ENCODE peak calls at places on chromosomes 3 and 15, in eight cellular contexts. V is thoracic aorta, N is hepatocyte, I is lower lobe of right lung, A is heart right ventricle, W is cardiac muscle cell, B is breast epithelium, J is A549. C is an unnamed sample.
A peak's percentile ranks its signal among the peaks of the same experiment; 100 is the strongest.

GRCh38 chr3:70999730-71000129 is 583.8 kb downstream of the FOXP1 start:
- DNase-seq in V (no peak), N (no peak), I (no peak), A (no peak), W (peak; percentile 80), B (no peak), J (no peak), C (no peak)

GRCh38 chr15:67127334-67127664 is 61.9 kb downstream of the SMAD3 start:
- DNase-seq in V (no peak), N (no peak), I (no peak), A (no peak), W (no peak), B (no peak), J (peak; percentile 87), C (no peak)

GRCh38 chr15:62952969-62953368 is 89.6 kb upstream of the TPM1 start:
- DNase-seq in V (no peak), N (no peak), I (no peak), A (no peak), W (no peak), B (no peak), J (no peak), C (no peak)

GRCh38 chr3:16240229-16241023 is 24.3 kb downstream of the DPH3 start:
- DNase-seq in V (no peak), N (peak; percentile 32), I (no peak), A (no peak), W (peak; percentile 80), B (no peak), J (peak; percentile 38), C (no peak)

GRCh38 chr15:50227076-50227475 is 38.5 kb downstream of the HDC start:
- DNase-seq in V (no peak), N (no peak), I (no peak), A (no peak), W (peak; percentile 16), B (no peak), J (peak; percentile 23), C (no peak)

GRCh38 chr3:46649436-46649835 is 37.1 kb downstream of the FAM240A start:
- DNase-seq in V (no peak), N (no peak), I (no peak), A (no peak), W (no peak), B (no peak), J (no peak), C (no peak)

GRCh38 chr3:167700046-167700445 is 34.6 kb downstream of the PDCD10 start:
- DNase-seq in V (no peak), N (no peak), I (no peak), A (no peak), W (no peak), B (no peak), J (no peak), C (no peak)

GRCh38 chr3:49199244-49199899 is 28.0 kb downstream of the KLHDC8B start:
- DNase-seq in V (peak; percentile 64), N (no peak), I (peak; percentile 81), A (peak; percentile 96), W (peak; percentile 94), B (peak; percentile 77), J (no peak), C (no peak)

GRCh38 chr3:108312656-108313055 is 16.3 kb downstream of the HHLA2 start:
- DNase-seq in V (no peak), N (no peak), I (no peak), A (no peak), W (peak; percentile 52), B (no peak), J (no peak), C (no peak)

GRCh38 chr3:50531201-50531600 is 27.8 kb upstream of the CACNA2D2 start:
- DNase-seq in V (no peak), N (no peak), I (no peak), A (no peak), W (no peak), B (no peak), J (no peak), C (no peak)

GRCh38 chr15:72169236-72169920 is 28.2 kb downstream of the GRAMD2A start:
- DNase-seq in V (no peak), N (no peak), I (no peak), A (no peak), W (no peak), B (no peak), J (no peak), C (no peak)

GRCh38 chr3:127853681-127854080 is 31.4 kb upstream of the MGLL start:
- DNase-seq in V (no peak), N (no peak), I (no peak), A (no peak), W (no peak), B (no peak), J (no peak), C (no peak)

GRCh38 chr15:46304320-46304719 is 669.5 kb downstream of the SQOR start:
- DNase-seq in V (no peak), N (peak; percentile 15), I (no peak), A (no peak), W (no peak), B (no peak), J (peak; percentile 35), C (no peak)

DNA sequence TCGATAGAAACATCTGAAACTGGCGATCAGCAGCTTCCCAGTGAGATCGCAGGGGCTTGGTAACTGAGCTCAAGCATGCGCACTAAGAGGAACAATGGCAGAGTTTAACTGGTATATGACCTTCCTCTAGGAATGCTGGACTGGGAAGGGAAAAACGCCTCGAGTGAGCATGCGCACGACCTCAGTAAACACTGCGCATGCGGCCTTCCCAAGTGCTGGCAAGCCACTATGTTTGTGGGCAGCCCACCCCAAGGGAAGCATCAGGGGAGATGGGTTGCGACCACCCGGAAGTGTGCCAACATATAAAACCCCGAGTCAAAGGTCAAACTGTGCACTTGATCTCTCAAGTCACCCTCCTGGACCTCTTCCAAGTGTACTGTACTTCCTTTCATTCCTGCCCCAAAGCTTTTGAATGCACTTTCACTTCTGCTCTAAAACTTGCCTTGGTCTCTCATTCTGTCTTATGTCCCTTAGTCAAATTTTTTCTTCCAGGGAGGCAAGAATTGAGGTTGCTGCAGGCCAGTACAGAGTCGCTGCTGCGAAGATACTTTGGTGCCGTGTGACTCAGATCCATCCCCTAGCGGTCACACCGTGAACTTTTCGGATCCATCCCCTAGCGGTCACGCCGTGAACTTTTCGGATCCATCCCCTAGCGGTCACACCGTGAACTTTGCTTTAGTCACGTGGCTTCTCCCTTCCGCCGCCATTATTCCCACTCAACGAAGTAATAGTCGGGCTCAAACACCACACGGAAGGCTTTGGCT is 243.3 kb downstream of the FAM43A start:
- DNase-seq in V (no peak), N (no peak), I (no peak), A (no peak), W (no peak), B (no peak), J (peak; percentile 7), C (no peak)
- TF ChIP-seq CTCF in V (peak; percentile 76), N (peak; percentile 18), I (peak; percentile 32), A (peak; percentile 70), W (peak; percentile 64), B (peak; percentile 88), J (no peak), C (no peak)

DNA sequence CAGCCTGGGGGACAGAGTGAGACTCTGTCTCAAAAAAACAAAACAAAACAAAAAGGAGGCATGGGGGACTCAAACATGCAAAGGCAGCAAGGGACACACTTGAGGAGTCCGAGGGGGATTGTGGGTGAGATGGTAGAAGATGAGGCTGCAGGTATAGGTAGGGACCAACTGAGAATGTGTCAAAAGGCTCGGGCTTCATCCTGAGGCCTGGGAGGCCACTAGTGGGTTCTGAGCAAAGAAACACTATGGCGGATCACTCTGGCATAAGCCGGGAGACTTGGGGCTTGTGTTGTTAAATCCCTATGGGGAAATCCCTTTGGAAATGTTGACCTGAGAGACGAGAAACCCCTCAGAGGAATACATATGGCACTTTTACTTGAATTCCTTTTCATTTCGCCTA is 21.2 kb downstream of the ZNF710 start:
- DNase-seq in V (no peak), N (no peak), I (no peak), A (no peak), W (no peak), B (no peak), J (no peak), C (no peak)
- H3K4me1 ChIP-seq in V (no peaks in the 10 kb centered on the region), N (peaks cover 7% of the 10 kb centered on the region), I (peaks cover 40% of the 10 kb centered on the region), A (no peaks in the 10 kb centered on the region), W (no peaks in the 10 kb centered on the region), B (no peaks in the 10 kb centered on the region), J (no peaks in the 10 kb centered on the region), C (peaks cover 18% of the 10 kb centered on the region)

GRCh38 chr15:61133361-61133760 is 95.7 kb downstream of the RORA start:
- DNase-seq in V (no peak), N (no peak), I (no peak), A (no peak), W (no peak), B (no peak), J (no peak), C (no peak)

GRCh38 chr15:61144055-61144454 is 85.0 kb downstream of the RORA start:
- DNase-seq in V (no peak), N (no peak), I (no peak), A (no peak), W (no peak), B (no peak), J (no peak), C (no peak)

GRCh38 chr15:61137139-61137792 is 91.8 kb downstream of the RORA start:
- DNase-seq in V (no peak), N (no peak), I (no peak), A (no peak), W (no peak), B (no peak), J (no peak), C (no peak)

GRCh38 chr15:61141497-61142125 is 87.5 kb downstream of the RORA start:
- DNase-seq in V (no peak), N (peak; percentile 29), I (no peak), A (no peak), W (no peak), B (no peak), J (no peak), C (no peak)

GRCh38 chr15:61138151-61138550 is 91.0 kb downstream of the RORA start:
- DNase-seq in V (no peak), N (no peak), I (no peak), A (no peak), W (no peak), B (no peak), J (no peak), C (no peak)
- TF ChIP-seq CTCF in V (no peak), N (no peak), I (no peak), A (no peak), W (no peak), B (no peak), J (no peak), C (no peak)

GRCh38 chr3:172317984-172318383 is 130.3 kb downstream of the GHSR start:
- DNase-seq in V (no peak), N (no peak), I (peak; percentile 53), A (peak; percentile 50), W (peak; percentile 94), B (peak; percentile 44), J (peak; percentile 18), C (no peak)

GRCh38 chr3:172315401-172316091 is 132.7 kb downstream of the GHSR start:
- DNase-seq in V (no peak), N (peak; percentile 67), I (no peak), A (no peak), W (peak; percentile 81), B (no peak), J (peak; percentile 39), C (no peak)

GRCh38 chr3:172316758-172317157 is 131.5 kb downstream of the GHSR start:
- DNase-seq in V (no peak), N (no peak), I (no peak), A (no peak), W (no peak), B (no peak), J (no peak), C (no peak)

GRCh38 chr3:172319653-172320052 is 128.6 kb downstream of the GHSR start:
- DNase-seq in V (no peak), N (no peak), I (no peak), A (no peak), W (no peak), B (no peak), J (no peak), C (no peak)

GRCh38 chr3:172317481-172317880 is 130.8 kb downstream of the GHSR start:
- DNase-seq in V (no peak), N (no peak), I (no peak), A (no peak), W (no peak), B (no peak), J (no peak), C (no peak)
- H3K4me1 ChIP-seq in V (peaks cover 73% of the 10 kb centered on the region), N (peaks cover 20% of the 10 kb centered on the region), I (peaks cover 64% of the 10 kb centered on the region), A (peaks cover 15% of the 10 kb centered on the region), W (peaks cover 66% of the 10 kb centered on the region), B (peaks cover 20% of the 10 kb centered on the region), J (peaks cover 54% of the 10 kb centered on the region), C (peaks cover 78% of the 10 kb centered on the region)